ENCODE peak calls at places on chromosomes 12 and 14, in four cellular contexts. F, E, T and S are unnamed samples.

GRCh38 chr14:51304428-51304827 is 64.4 kb downstream of the TMX1 start:
- DNase-seq in F (no peak), E (peak), T (no peak), S (no peak)

GRCh38 chr12:62537544-62537943 is 70.9 kb downstream of the MON2 start:
- DNase-seq in F (no peak), E (no peak), T (no peak), S (no peak)

GRCh38 chr12:110498984-110499706 is 2.8 kb downstream of the VPS29 start:
- DNase-seq in F (no peak), E (no peak), T (no peak), S (no peak)

GRCh38 chr12:44372259-44372658 is 503.9 kb downstream of the NELL2 start:
- DNase-seq in F (no peak), E (no peak), T (no peak), S (peak)

GRCh38 chr14:96055753-96056508 is 16.8 kb downstream of the C14orf132 start:
- DNase-seq in F (no peak), E (no peak), T (no peak), S (no peak)

GRCh38 chr12:2396448-2396871 is 343.7 kb downstream of the CACNA1C start:
- DNase-seq in F (no peak), E (no peak), T (no peak), S (no peak)

GRCh38 chr12:66964629-66965028 is 285.8 kb upstream of the GRIP1 start:
- DNase-seq in F (no peak), E (no peak), T (no peak), S (no peak)

GRCh38 chr14:67515386-67516079 is 17.6 kb upstream of the PLEKHH1 start:
- DNase-seq in F (no peak), E (peak), T (no peak), S (no peak)

GRCh38 chr12:7972734-7973488 is 36.9 kb upstream of the SLC2A3 start:
- DNase-seq in F (no peak), E (no peak), T (no peak), S (no peak)

GRCh38 chr14:68362841-68363240 is 430.0 kb downstream of the ZFP36L1 start:
- DNase-seq in F (no peak), E (no peak), T (no peak), S (no peak)

GRCh38 chr14:90797451-90797850 is 18.8 kb downstream of the TTC7B start:
- DNase-seq in F (no peak), E (no peak), T (no peak), S (no peak)

GRCh38 chr12:112331891-112332290 is 50.3 kb downstream of the HECTD4 start:
- DNase-seq in F (no peak), E (no peak), T (no peak), S (no peak)

GRCh38 chr12:120941412-120941811 is 36.9 kb upstream of the HNF1A start:
- DNase-seq in F (no peak), E (no peak), T (no peak), S (no peak)

GRCh38 chr14:55609681-55610080 is 29.7 kb downstream of the KTN1 start:
- DNase-seq in F (no peak), E (peak), T (no peak), S (no peak)

GRCh38 chr14:99207456-99207855 is 64.5 kb downstream of the BCL11B start:
- DNase-seq in F (no peak), E (no peak), T (no peak), S (no peak)

GRCh38 chr12:80044694-80045046 is 54.7 kb upstream of the OTOGL start:
- DNase-seq in F (no peak), E (no peak), T (peak), S (no peak)

GRCh38 chr14:96587823-96588385 is 85.7 kb downstream of the PAPOLA start:
- DNase-seq in F (no peak), E (no peak), T (no peak), S (no peak)

GRCh38 chr14:22533057-22533704 is 55.8 kb downstream of the DAD1 start:
- DNase-seq in F (no peak), E (no peak), T (no peak), S (no peak)
- TF ChIP-seq REST in F (no peak), E (no peak), T (no peak), S (no peak)

GRCh38 chr14:81826080-81826479 is 292.4 kb upstream of the SEL1L start:
- DNase-seq in F (no peak), E (peak), T (no peak), S (no peak)
- TF ChIP-seq REST in F (no peak), E (no peak), T (no peak), S (no peak)

DNA sequence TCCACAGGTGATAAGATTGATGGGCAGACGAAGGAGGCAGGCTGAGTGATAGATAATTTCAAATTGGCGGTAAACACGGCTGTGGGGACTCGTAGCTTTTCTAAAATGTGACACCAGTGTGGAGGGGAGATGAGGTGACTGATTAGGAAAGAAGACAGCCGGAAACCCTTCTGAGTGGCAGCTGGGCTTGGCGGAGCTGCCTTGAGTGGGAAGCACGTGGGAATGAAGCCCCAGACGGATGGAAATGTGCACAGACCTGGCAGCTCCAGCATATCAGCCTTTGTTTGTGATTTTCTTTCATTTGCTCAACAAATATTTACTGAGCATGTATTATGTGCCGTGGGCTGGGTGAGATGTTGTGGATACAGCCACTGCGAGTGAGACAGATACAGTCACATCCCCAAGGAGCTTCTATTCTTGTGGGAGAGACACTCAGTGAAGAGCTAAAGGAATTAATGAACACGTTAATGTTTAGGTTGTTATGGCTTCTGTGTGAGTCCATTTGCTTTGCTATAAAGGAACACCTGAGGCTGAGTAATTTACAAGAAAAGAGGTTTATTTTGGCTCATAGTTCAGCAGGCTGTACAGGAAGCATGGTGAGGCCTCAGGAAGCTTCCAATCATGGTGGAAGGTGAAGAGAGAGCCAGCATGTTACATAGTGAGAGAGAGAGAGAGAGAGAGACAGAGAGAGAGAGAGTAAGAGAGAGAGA is 65.5 kb upstream of the LHX5 start:
- DNase-seq in F (no peak), E (no peak), T (no peak), S (no peak)
- TF ChIP-seq REST in F (no peak), E (no peak), T (no peak), S (no peak)

DNA sequence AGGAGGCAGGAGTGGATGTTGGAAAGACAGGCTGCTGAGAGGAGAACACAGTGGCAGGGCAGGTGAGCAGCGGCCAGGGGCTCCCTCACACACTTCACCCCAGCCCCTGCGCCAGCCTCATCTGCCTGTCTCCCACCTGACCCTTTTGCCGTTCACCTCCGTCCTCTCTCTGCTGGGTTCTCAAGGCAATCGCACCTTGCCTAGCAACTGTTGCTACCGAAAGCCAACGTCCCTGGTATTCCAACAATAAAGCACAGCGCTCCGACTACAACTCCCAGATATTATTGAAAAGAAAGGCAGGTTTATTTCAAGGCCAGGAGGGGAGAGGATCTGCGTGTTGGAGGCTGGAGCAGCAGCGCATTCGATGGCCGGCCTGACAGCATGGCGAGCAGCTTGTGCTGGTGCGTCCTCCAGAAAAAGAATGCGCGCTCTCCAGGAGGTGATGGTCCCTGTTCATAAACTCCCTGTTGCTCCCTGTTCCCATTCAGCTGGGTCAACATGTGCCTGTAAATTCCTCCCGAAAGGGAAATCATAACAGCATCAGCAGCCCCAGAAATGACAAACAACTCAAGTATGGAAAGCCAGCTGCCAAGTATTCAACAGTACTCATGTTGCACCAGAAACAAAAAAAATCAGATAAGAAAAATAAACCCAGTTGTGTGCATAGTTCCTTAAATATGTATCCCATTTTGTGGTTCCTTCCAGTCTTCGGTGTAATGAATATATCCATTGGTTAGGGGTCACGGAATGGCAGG is 153.0 kb upstream of the DIO3 start:
- DNase-seq in F (no peak), E (no peak), T (no peak), S (no peak)
- TF ChIP-seq REST in F (no peak), E (no peak), T (no peak), S (no peak)

GRCh38 chr12:117090388-117090787 is 8.8 kb downstream of the TESC start:
- DNase-seq in F (no peak), E (no peak), T (no peak), S (no peak)

GRCh38 chr12:117092511-117092780 is 6.8 kb downstream of the TESC start:
- DNase-seq in F (no peak), E (no peak), T (no peak), S (no peak)

GRCh38 chr12:117091758-117092510 is 7.3 kb downstream of the TESC start:
- DNase-seq in F (no peak), E (no peak), T (no peak), S (no peak)

GRCh38 chr12:117089463-117089862 is 9.8 kb downstream of the TESC start:
- DNase-seq in F (no peak), E (no peak), T (no peak), S (no peak)

GRCh38 chr12:117090816-117091711 is 8.2 kb downstream of the TESC start:
- DNase-seq in F (peak), E (no peak), T (no peak), S (no peak)
- TF ChIP-seq REST in F (no peak), E (no peak), T (no peak), S (no peak)

DNA sequence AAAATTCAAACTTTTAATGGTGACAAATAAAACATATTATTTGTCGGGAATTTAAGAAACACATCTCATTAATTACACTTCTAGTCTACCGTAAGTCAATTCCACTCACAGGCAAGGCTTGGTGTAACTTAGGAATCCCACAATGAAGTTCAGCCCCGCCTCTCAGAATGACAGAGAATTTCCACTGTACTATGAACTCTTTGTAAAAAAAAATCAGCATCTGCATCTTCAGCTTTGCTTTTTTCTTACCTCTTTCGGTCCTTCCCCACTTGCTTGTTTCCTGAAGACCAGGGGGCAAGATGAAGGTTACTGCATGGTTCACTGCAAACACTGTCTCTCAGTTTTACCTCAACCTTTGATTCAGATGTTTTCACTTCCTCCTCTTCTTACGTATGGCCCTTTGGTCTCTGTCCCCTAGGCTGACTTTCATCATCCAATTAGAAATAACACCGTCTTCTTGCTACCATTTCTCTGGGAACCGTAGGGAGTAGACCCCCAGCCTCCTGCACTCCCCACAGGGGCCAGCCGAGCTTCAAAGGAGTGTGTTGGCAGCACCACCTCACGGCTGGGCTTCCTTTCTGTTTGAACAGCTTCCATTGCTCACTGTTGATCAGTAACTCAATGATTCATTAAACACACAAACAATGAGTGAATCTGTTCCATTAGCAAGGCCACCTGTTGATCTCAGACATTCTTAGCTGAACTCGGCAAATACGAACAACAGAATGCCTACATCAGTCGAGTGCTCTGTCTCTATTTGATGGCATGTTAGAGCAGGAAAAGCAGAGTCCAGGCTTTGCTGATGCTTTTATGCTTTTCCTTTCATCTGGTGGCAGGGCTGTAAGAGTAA is 343.0 kb downstream of the BMP4 start:
- DNase-seq in F (no peak), E (peak), T (peak), S (no peak)
- TF ChIP-seq REST in F (no peak), E (no peak), T (no peak), S (no peak)

GRCh38 chr12:188910-189621 is 24.9 kb downstream of the SLC6A12 start:
- DNase-seq in F (peak), E (peak), T (no peak), S (peak)
- TF ChIP-seq REST in F (no peak), E (no peak), T (no peak), S (no peak)

GRCh38 chr14:22726012-22726411 is 40.5 kb upstream of the OXA1L start:
- DNase-seq in F (no peak), E (no peak), T (no peak), S (no peak)

GRCh38 chr14:22718091-22718490 is 48.4 kb upstream of the OXA1L start:
- DNase-seq in F (no peak), E (no peak), T (no peak), S (no peak)

GRCh38 chr14:22721213-22721612 is 45.3 kb upstream of the OXA1L start:
- DNase-seq in F (no peak), E (no peak), T (no peak), S (no peak)

GRCh38 chr14:22723814-22724213 is 42.7 kb upstream of the OXA1L start:
- DNase-seq in F (no peak), E (no peak), T (no peak), S (no peak)
- TF ChIP-seq REST in F (no peak), E (peak), T (peak), S (peak)

GRCh38 chr12:52070243-52070925 is 606 bp downstream of the ATG101 start:
- DNase-seq in F (no peak), E (peak), T (no peak), S (no peak)

GRCh38 chr12:52067081-52067374 is 2.8 kb upstream of the ATG101 start:
- DNase-seq in F (no peak), E (no peak), T (no peak), S (no peak)

GRCh38 chr12:52073531-52073950 is 3.8 kb downstream of the ATG101 start:
- DNase-seq in F (no peak), E (no peak), T (no peak), S (no peak)

GRCh38 chr12:52066346-52067080 is 3.3 kb upstream of the ATG101 start:
- DNase-seq in F (no peak), E (peak), T (no peak), S (no peak)

DNA sequence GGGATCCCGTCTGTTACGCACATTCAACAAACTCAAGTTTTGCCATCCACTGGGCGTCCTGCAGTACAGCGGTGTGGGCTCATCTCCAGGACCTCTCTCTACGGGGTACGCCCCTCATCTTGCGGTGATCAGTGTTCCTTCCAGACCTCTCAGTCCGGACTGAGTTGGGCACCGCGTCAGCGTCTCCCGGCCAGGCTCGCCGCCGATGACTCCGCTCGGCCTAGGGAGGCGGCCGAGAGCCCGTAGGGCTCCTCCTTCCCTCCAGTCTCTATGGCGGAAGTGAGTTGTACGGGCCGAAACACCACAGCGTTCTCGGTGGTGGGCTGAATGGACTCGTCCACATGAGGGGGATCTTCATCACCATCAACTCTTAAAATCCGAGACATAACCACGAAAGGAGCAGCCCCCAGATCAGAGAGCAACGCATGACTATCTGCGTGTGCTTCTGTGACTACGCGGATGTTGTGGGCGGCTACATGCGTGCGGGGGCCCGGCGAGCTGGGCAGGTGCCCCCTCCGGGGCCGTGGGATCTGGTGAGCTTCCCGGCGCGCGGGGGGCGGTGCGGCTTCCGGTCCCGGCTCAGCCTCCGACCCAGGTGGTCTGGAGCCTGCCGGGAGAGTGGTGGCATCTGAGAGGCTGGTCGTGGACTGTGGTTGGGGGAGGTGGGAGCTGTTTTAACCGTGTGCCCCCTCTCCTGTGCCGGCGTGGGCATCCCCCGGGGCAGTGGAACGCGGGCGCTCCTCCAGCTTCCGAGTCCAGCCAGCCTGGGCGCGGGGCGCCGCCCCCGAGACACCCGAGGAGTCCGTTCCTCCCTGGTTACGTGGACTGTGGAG is at the start of gene ATG101:
- DNase-seq in F (peak), E (peak), T (peak), S (peak)
- TF ChIP-seq REST in F (peak), E (no peak), T (no peak), S (no peak)

DNA sequence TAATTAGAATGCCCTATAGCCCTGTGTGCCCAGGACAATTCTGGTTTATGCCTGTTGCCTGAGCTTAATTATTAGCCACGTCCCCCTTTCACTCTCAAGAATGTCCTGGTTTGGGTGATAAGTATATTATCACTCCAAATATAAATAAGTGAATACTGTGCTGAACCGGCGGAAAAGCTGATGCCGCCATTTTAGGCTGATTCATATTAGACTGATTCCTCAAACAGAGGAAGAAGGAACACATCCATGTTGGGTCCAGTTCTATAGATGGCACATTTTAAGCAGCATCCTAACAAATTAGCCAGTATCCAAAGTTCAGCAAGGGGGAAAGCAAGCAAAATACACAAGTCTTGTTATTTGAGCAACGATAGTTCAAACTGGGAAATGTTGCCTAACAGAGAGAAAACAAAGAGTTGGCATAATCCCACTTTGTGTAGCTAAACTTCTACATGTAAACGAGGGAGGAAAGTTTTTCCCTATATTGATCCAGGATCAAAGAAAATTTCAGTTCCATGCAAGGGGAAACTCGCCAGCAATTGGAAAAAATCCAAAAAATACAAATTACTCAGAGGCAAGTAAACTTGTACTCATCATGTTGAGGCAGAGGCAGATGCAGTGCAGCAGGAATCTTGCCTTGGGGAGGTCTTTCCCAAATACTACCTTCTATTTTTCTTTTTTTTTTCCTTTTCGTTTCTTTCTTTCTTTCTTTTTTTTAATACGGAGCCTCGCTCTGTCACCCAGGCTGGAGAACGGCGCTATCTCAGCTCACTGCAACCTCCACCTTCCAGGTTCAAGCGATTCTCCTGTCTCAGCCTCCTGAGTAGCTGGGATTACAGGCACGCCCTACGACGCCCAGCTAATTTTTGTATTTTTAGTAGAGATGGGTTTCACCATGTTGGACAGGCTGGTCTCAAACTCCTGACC is 96.2 kb downstream of the ITPR2 start:
- DNase-seq in F (no peak), E (no peak), T (no peak), S (no peak)
- TF ChIP-seq REST in F (no peak), E (no peak), T (no peak), S (no peak)